ENCODE peak calls at places on chromosomes 11 and 22, in five cellular contexts. One of them, this sample, is unnamed.

GRCh38 chr11:107017433-107018227 is 646 bp downstream of the GUCY1A2 start:
- DNase-seq in ecto neural progenitor cell: peak; percentile 87
- DNase-seq in natural killer cell treated with Interleukin-12 subunit alpha and Interleukin-12 subunit beta and Interleukin-15 and Interleukin-18, amount 100 ng/mL, for 72 hours: no peak
- DNase-seq in cardiac muscle cell: peak; percentile 76
- DNase-seq in AG08396: peak; percentile 35
- DNase-seq in this sample: peak; percentile 81

GRCh38 chr22:20456722-20457076 is 19.1 kb upstream of the SCARF2 start:
- DNase-seq in ecto neural progenitor cell: peak; percentile 44
- DNase-seq in natural killer cell treated with Interleukin-12 subunit alpha and Interleukin-12 subunit beta and Interleukin-15 and Interleukin-18, amount 100 ng/mL, for 72 hours: no peak
- DNase-seq in cardiac muscle cell: no peak
- DNase-seq in AG08396: no peak
- DNase-seq in this sample: no peak

GRCh38 chr11:44426958-44427357 is 117.0 kb upstream of the ALX4 start:
- DNase-seq in ecto neural progenitor cell: no peak
- DNase-seq in natural killer cell treated with Interleukin-12 subunit alpha and Interleukin-12 subunit beta and Interleukin-15 and Interleukin-18, amount 100 ng/mL, for 72 hours: no peak
- DNase-seq in cardiac muscle cell: no peak
- DNase-seq in AG08396: no peak
- DNase-seq in this sample: no peak

GRCh38 chr11:14054708-14055107 is 92.2 kb downstream of the SPON1 start:
- DNase-seq in ecto neural progenitor cell: no peak
- DNase-seq in natural killer cell treated with Interleukin-12 subunit alpha and Interleukin-12 subunit beta and Interleukin-15 and Interleukin-18, amount 100 ng/mL, for 72 hours: no peak
- DNase-seq in cardiac muscle cell: peak; percentile 66
- DNase-seq in AG08396: peak; percentile 35
- DNase-seq in this sample: peak; percentile 60

GRCh38 chr11:111413849-111414248 is 34.8 kb upstream of the POU2AF1 start:
- DNase-seq in ecto neural progenitor cell: no peak
- DNase-seq in natural killer cell treated with Interleukin-12 subunit alpha and Interleukin-12 subunit beta and Interleukin-15 and Interleukin-18, amount 100 ng/mL, for 72 hours: no peak
- DNase-seq in cardiac muscle cell: no peak
- DNase-seq in AG08396: no peak
- DNase-seq in this sample: no peak

GRCh38 chr11:75949023-75949672 is 134.1 kb downstream of the UVRAG start:
- DNase-seq in ecto neural progenitor cell: no peak
- DNase-seq in natural killer cell treated with Interleukin-12 subunit alpha and Interleukin-12 subunit beta and Interleukin-15 and Interleukin-18, amount 100 ng/mL, for 72 hours: no peak
- DNase-seq in cardiac muscle cell: no peak
- DNase-seq in AG08396: no peak
- DNase-seq in this sample: peak; percentile 46

GRCh38 chr22:42304021-42304790 is 33.8 kb upstream of the TCF20 start:
- DNase-seq in ecto neural progenitor cell: no peak
- DNase-seq in natural killer cell treated with Interleukin-12 subunit alpha and Interleukin-12 subunit beta and Interleukin-15 and Interleukin-18, amount 100 ng/mL, for 72 hours: no peak
- DNase-seq in cardiac muscle cell: no peak
- DNase-seq in AG08396: no peak
- DNase-seq in this sample: no peak

GRCh38 chr11:444397-445144 is 2.8 kb upstream of the ANO9 start:
- DNase-seq in ecto neural progenitor cell: no peak
- DNase-seq in natural killer cell treated with Interleukin-12 subunit alpha and Interleukin-12 subunit beta and Interleukin-15 and Interleukin-18, amount 100 ng/mL, for 72 hours: no peak
- DNase-seq in cardiac muscle cell: peak; percentile 50
- DNase-seq in AG08396: no peak
- DNase-seq in this sample: peak; percentile 6

This sample was measured in adipocyte.